ENCODE peak calls at places on chromosome 12, in five cellular contexts. One of them, this sample, is unnamed.
A peak's percentile ranks its signal among the peaks of the same experiment; 100 is the strongest.

GRCh38 chr12:72273851-72274284 is 1.7 kb downstream of the TRHDE start:
- DNase-seq in IMR-90: no peak
- DNase-seq in mesendoderm: peak; percentile 19
- DNase-seq in H1: no peak
- DNase-seq in neuronal stem cell: no peak
- DNase-seq in this sample: peak; percentile 45

GRCh38 chr12:85821759-85822158 is 14.4 kb downstream of the RASSF9 start:
- DNase-seq in IMR-90: no peak
- DNase-seq in mesendoderm: no peak
- DNase-seq in H1: no peak
- DNase-seq in neuronal stem cell: no peak
- DNase-seq in this sample: no peak

GRCh38 chr12:132771126-132771838 is 9.7 kb upstream of the ANKLE2 start:
- DNase-seq in IMR-90: peak; percentile 61
- DNase-seq in mesendoderm: no peak
- DNase-seq in H1: no peak
- DNase-seq in neuronal stem cell: no peak
- DNase-seq in this sample: no peak

GRCh38 chr12:120399531-120399930 is 30.6 kb upstream of the MSI1 start:
- DNase-seq in IMR-90: peak; percentile 75
- DNase-seq in mesendoderm: no peak
- DNase-seq in H1: no peak
- DNase-seq in neuronal stem cell: no peak
- DNase-seq in this sample: no peak

GRCh38 chr12:100190013-100190394 is 10.6 kb upstream of the ACTR6 start:
- DNase-seq in IMR-90: no peak
- DNase-seq in mesendoderm: no peak
- DNase-seq in H1: no peak
- DNase-seq in neuronal stem cell: no peak
- DNase-seq in this sample: no peak

GRCh38 chr12:102948941-102949352 is 8.5 kb upstream of the ASCL1 start:
- DNase-seq in IMR-90: peak; percentile 37
- DNase-seq in mesendoderm: peak; percentile 51
- DNase-seq in H1: no peak
- DNase-seq in neuronal stem cell: no peak
- DNase-seq in this sample: peak; percentile 77

GRCh38 chr12:41743835-41744234 is 400.8 kb downstream of the GXYLT1 start:
- DNase-seq in IMR-90: no peak
- DNase-seq in mesendoderm: no peak
- DNase-seq in H1: no peak
- DNase-seq in neuronal stem cell: no peak
- DNase-seq in this sample: no peak

GRCh38 chr12:1204581-1205121 is 213.6 kb downstream of the ERC1 start:
- DNase-seq in IMR-90: no peak
- DNase-seq in mesendoderm: no peak
- DNase-seq in H1: no peak
- DNase-seq in neuronal stem cell: no peak
- DNase-seq in this sample: no peak

GRCh38 chr12:65929641-65930040 is 105.4 kb downstream of the HMGA2 start:
- DNase-seq in IMR-90: no peak
- DNase-seq in mesendoderm: no peak
- DNase-seq in H1: no peak
- DNase-seq in neuronal stem cell: no peak
- DNase-seq in this sample: no peak

GRCh38 chr12:86134571-86134970 is 121.6 kb downstream of the MGAT4C start:
- DNase-seq in IMR-90: peak; percentile 35
- DNase-seq in mesendoderm: peak; percentile 23
- DNase-seq in H1: no peak
- DNase-seq in neuronal stem cell: no peak
- DNase-seq in this sample: no peak

GRCh38 chr12:118055144-118055557 is 5.8 kb downstream of the WSB2 start:
- DNase-seq in IMR-90: peak; percentile 22
- DNase-seq in mesendoderm: peak; percentile 83
- DNase-seq in H1: no peak
- DNase-seq in neuronal stem cell: no peak
- DNase-seq in this sample: peak; percentile 75

GRCh38 chr12:56084958-56085543 is 5.1 kb downstream of the ERBB3 start:
- DNase-seq in IMR-90: no peak
- DNase-seq in mesendoderm: peak; percentile 71
- DNase-seq in H1: no peak
- DNase-seq in neuronal stem cell: no peak
- DNase-seq in this sample: peak; percentile 76

GRCh38 chr12:113329791-113330417 is 5.0 kb downstream of the SLC8B1 start:
- DNase-seq in IMR-90: no peak
- DNase-seq in mesendoderm: no peak
- DNase-seq in H1: no peak
- DNase-seq in neuronal stem cell: no peak
- DNase-seq in this sample: no peak

GRCh38 chr12:106204312-106204711 is 43.5 kb downstream of the CKAP4 start:
- DNase-seq in IMR-90: no peak
- DNase-seq in mesendoderm: no peak
- DNase-seq in H1: no peak
- DNase-seq in neuronal stem cell: no peak
- DNase-seq in this sample: no peak

GRCh38 chr12:62933220-62933870 is 1.6 kb downstream of the PPM1H start:
- DNase-seq in IMR-90: no peak
- DNase-seq in mesendoderm: peak; percentile 89
- DNase-seq in H1: no peak
- DNase-seq in neuronal stem cell: no peak
- DNase-seq in this sample: peak; percentile 86

DNA sequence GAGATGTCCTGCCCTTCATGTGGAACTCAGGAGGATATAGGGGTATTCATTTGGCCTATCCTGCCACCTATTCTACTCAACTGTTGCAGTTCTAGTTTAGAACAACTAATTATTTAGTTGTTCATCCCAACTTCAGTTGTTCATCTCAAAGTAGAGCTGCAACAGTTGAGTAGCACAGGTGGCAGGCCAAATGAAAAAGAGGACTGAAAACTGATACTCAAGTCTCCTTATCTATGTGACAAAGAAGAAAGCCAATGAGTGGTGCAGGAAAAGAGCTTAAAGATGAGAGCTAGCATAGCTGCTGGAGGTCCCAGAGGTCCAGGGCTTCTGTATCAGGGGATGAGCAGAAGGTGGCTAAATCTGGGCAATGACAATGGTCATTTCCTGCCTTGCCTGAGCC is 148.9 kb upstream of the KITLG start:
- DNase-seq in IMR-90: no peak
- DNase-seq in mesendoderm: no peak
- DNase-seq in H1: no peak
- DNase-seq in neuronal stem cell: no peak
- DNase-seq in this sample: no peak
- H2BK120ac ChIP-seq in IMR-90: no peak overlapping the region
- H2BK120ac ChIP-seq in mesendoderm: no peak overlapping the region
- H2BK120ac ChIP-seq in H1: no peak overlapping the region
- H2BK120ac ChIP-seq in neuronal stem cell: no peak overlapping the region
- H2BK120ac ChIP-seq in this sample: no peak overlapping the region

GRCh38 chr12:6336859-6337744 is 4.8 kb downstream of the TNFRSF1A start:
- DNase-seq in IMR-90: no peak
- DNase-seq in mesendoderm: no peak
- DNase-seq in H1: no peak
- DNase-seq in neuronal stem cell: no peak
- DNase-seq in this sample: no peak
- H2BK15ac ChIP-seq in IMR-90: peak overlapping the region; percentile 68
- H2BK15ac ChIP-seq in mesendoderm: no peak overlapping the region
- H2BK15ac ChIP-seq in H1: peak overlapping the region; percentile 76
- H2BK15ac ChIP-seq in neuronal stem cell: peak overlapping the region; percentile 26
- H2BK15ac ChIP-seq in this sample: peak overlapping the region; percentile 9

DNA sequence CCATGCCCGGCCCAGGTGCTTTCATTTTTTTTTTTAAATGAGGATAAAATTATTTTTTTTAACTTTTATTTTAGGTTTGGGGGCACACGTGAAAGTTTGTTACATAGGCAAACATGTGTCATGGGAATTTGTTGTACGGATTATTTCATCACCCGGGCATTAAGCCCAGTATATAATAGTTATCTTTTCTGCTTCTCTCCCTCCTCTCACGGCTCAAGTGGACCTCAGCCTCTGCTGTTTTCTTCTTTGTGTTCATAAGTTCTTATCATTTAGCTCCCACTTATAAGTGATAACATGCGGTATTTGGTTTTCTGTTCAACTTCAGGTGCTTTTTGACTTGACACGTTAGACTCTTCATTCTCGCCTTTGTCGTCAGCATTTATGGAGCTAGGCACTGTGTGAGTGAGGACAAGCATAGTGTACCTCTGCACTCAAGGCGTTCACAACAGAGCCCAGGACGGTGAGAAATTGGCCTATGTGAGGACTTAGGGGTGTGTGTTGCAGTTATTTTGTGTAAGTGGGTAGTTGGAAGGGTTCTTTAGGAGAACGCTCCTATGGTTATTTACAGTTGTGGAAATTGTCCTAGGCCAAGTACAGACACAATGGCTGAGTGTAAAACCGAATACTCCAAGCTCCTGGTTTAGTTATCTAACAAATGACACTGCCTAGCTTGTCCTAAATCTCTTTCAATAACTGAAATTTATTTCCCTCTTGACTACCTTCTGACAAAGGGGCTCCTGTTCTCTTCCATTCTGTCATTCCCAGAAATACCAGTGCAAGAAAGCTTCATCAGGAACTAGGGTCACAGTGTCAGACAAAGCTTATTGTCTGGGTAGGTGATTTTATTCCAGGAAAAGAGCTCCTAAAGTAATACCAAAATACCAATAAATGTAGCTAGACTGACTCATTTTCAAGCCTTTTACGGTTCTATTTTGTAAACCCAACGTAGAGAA is 200.5 kb upstream of the PRICKLE1 start:
- DNase-seq in IMR-90: no peak
- DNase-seq in mesendoderm: no peak
- DNase-seq in H1: no peak
- DNase-seq in neuronal stem cell: no peak
- DNase-seq in this sample: no peak
- H2AK5ac ChIP-seq in IMR-90: peak overlapping the region; percentile 98
- H2AK5ac ChIP-seq in mesendoderm: peak overlapping the region; percentile 4
- H2AK5ac ChIP-seq in H1: no peak overlapping the region
- H2AK5ac ChIP-seq in neuronal stem cell: no peak overlapping the region
- H2AK5ac ChIP-seq in this sample: no peak overlapping the region

DNA sequence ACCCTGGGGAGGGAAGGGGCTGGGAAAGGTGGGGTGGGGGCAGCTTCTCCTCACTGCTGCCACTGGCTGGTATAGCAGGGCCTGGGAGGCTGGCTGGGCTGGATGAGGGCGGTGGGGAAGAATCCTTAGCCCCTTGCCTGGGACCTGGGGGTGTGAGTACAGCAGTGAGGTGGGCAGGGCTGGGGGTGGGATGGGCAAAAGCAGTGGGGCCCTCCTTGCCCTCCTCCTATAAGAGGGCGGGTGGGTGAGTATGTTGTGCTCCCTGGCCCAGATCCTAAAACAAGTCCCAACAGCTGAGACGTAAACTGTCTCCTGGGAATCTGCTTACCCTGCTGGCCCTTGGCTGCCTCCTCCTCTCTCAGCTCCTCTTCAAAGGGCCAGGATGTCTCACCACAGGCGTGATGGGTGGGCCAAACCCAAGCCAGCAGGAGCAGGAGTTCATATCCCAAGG is 2.2 kb downstream of the NCKAP5L start:
- DNase-seq in IMR-90: peak; percentile 53
- DNase-seq in mesendoderm: no peak
- DNase-seq in H1: no peak
- DNase-seq in neuronal stem cell: no peak
- DNase-seq in this sample: no peak
- H2BK120ac ChIP-seq in IMR-90: no peak overlapping the region
- H2BK120ac ChIP-seq in mesendoderm: no peak overlapping the region
- H2BK120ac ChIP-seq in H1: no peak overlapping the region
- H2BK120ac ChIP-seq in neuronal stem cell: no peak overlapping the region
- H2BK120ac ChIP-seq in this sample: no peak overlapping the region